ENCODE peak calls at places on chromosomes 1 and 21, in seven cellular contexts. One of them, this sample, is unnamed. For H3K9me3, the result is how much of the 10 kb centered on the place peaks cover.

GRCh38 chr1:51417496-51418383 is 87.4 kb upstream of the TTC39A start:
- DNase-seq in thoracic aorta: no peak
- DNase-seq in aorta: no peak
- DNase-seq in transverse colon: no peak
- DNase-seq in CD8-positive, alpha-beta T cell: no peak
- DNase-seq in PC-9: no peak
- DNase-seq in heart right ventricle: no peak
- DNase-seq in this sample: no peak

GRCh38 chr1:169161512-169162194 is 55.2 kb downstream of the ATP1B1 start:
- DNase-seq in thoracic aorta: no peak
- DNase-seq in aorta: peak
- DNase-seq in transverse colon: no peak
- DNase-seq in CD8-positive, alpha-beta T cell: no peak
- DNase-seq in PC-9: no peak
- DNase-seq in heart right ventricle: no peak
- DNase-seq in this sample: no peak

GRCh38 chr1:207844374-207844773 is 66.6 kb downstream of the CD34 start:
- DNase-seq in thoracic aorta: no peak
- DNase-seq in aorta: no peak
- DNase-seq in transverse colon: no peak
- DNase-seq in CD8-positive, alpha-beta T cell: no peak
- DNase-seq in PC-9: no peak
- DNase-seq in heart right ventricle: no peak
- DNase-seq in this sample: no peak

GRCh38 chr21:17270234-17270633 is 242.6 kb upstream of the CXADR start:
- DNase-seq in thoracic aorta: no peak
- DNase-seq in aorta: no peak
- DNase-seq in transverse colon: no peak
- DNase-seq in CD8-positive, alpha-beta T cell: no peak
- DNase-seq in PC-9: peak
- DNase-seq in heart right ventricle: no peak
- DNase-seq in this sample: no peak

GRCh38 chr1:168609133-168609715 is 32.8 kb downstream of the XCL1 start:
- DNase-seq in thoracic aorta: peak
- DNase-seq in aorta: peak
- DNase-seq in transverse colon: no peak
- DNase-seq in CD8-positive, alpha-beta T cell: no peak
- DNase-seq in PC-9: peak
- DNase-seq in heart right ventricle: peak
- DNase-seq in this sample: no peak

GRCh38 chr1:47708658-47709301 is 270.9 kb downstream of the FOXD2 start:
- DNase-seq in thoracic aorta: no peak
- DNase-seq in aorta: no peak
- DNase-seq in transverse colon: peak
- DNase-seq in CD8-positive, alpha-beta T cell: no peak
- DNase-seq in PC-9: no peak
- DNase-seq in heart right ventricle: no peak
- DNase-seq in this sample: no peak

GRCh38 chr1:167474191-167474641 is 44.1 kb downstream of the CD247 start:
- DNase-seq in thoracic aorta: no peak
- DNase-seq in aorta: no peak
- DNase-seq in transverse colon: no peak
- DNase-seq in CD8-positive, alpha-beta T cell: peak
- DNase-seq in PC-9: no peak
- DNase-seq in heart right ventricle: no peak
- DNase-seq in this sample: no peak

GRCh38 chr1:61391730-61392129 is 309.4 kb downstream of the NFIA start:
- DNase-seq in thoracic aorta: no peak
- DNase-seq in aorta: no peak
- DNase-seq in transverse colon: no peak
- DNase-seq in CD8-positive, alpha-beta T cell: no peak
- DNase-seq in PC-9: no peak
- DNase-seq in heart right ventricle: no peak
- DNase-seq in this sample: no peak

GRCh38 chr1:28830814-28831213 is 18.8 kb downstream of the OPRD1 start:
- DNase-seq in thoracic aorta: no peak
- DNase-seq in aorta: no peak
- DNase-seq in transverse colon: no peak
- DNase-seq in CD8-positive, alpha-beta T cell: no peak
- DNase-seq in PC-9: no peak
- DNase-seq in heart right ventricle: no peak
- DNase-seq in this sample: no peak

GRCh38 chr1:22850281-22850680 is 122.4 kb downstream of the LACTBL1 start:
- DNase-seq in thoracic aorta: no peak
- DNase-seq in aorta: no peak
- DNase-seq in transverse colon: no peak
- DNase-seq in CD8-positive, alpha-beta T cell: no peak
- DNase-seq in PC-9: no peak
- DNase-seq in heart right ventricle: no peak
- DNase-seq in this sample: no peak

GRCh38 chr1:154808909-154809262 is 61.2 kb downstream of the KCNN3 start:
- DNase-seq in thoracic aorta: no peak
- DNase-seq in aorta: no peak
- DNase-seq in transverse colon: peak
- DNase-seq in CD8-positive, alpha-beta T cell: no peak
- DNase-seq in PC-9: no peak
- DNase-seq in heart right ventricle: no peak
- DNase-seq in this sample: no peak

GRCh38 chr1:235415008-235415904 is 48.0 kb downstream of the TBCE start:
- DNase-seq in thoracic aorta: no peak
- DNase-seq in aorta: peak
- DNase-seq in transverse colon: peak
- DNase-seq in CD8-positive, alpha-beta T cell: peak
- DNase-seq in PC-9: peak
- DNase-seq in heart right ventricle: peak
- DNase-seq in this sample: peak

GRCh38 chr1:7389201-7389785 is 381.8 kb upstream of the VAMP3 start:
- DNase-seq in thoracic aorta: no peak
- DNase-seq in aorta: peak
- DNase-seq in transverse colon: no peak
- DNase-seq in CD8-positive, alpha-beta T cell: no peak
- DNase-seq in PC-9: no peak
- DNase-seq in heart right ventricle: no peak
- DNase-seq in this sample: no peak

GRCh38 chr1:246483204-246483933 is 23.7 kb downstream of the SMYD3 start:
- DNase-seq in thoracic aorta: no peak
- DNase-seq in aorta: no peak
- DNase-seq in transverse colon: no peak
- DNase-seq in CD8-positive, alpha-beta T cell: no peak
- DNase-seq in PC-9: no peak
- DNase-seq in heart right ventricle: no peak
- DNase-seq in this sample: no peak

GRCh38 chr1:24195874-24196273 is 8.8 kb upstream of the IFNLR1 start:
- DNase-seq in thoracic aorta: no peak
- DNase-seq in aorta: no peak
- DNase-seq in transverse colon: no peak
- DNase-seq in CD8-positive, alpha-beta T cell: no peak
- DNase-seq in PC-9: no peak
- DNase-seq in heart right ventricle: no peak
- DNase-seq in this sample: no peak

GRCh38 chr1:12640237-12640957 is 3.5 kb upstream of the AADACL4 start:
- DNase-seq in thoracic aorta: no peak
- DNase-seq in aorta: no peak
- DNase-seq in transverse colon: no peak
- DNase-seq in CD8-positive, alpha-beta T cell: no peak
- DNase-seq in PC-9: no peak
- DNase-seq in heart right ventricle: no peak
- DNase-seq in this sample: no peak

GRCh38 chr1:234778215-234779159 is 168.5 kb upstream of the IRF2BP2 start:
- DNase-seq in thoracic aorta: no peak
- DNase-seq in aorta: peak
- DNase-seq in transverse colon: no peak
- DNase-seq in CD8-positive, alpha-beta T cell: no peak
- DNase-seq in PC-9: no peak
- DNase-seq in heart right ventricle: no peak
- DNase-seq in this sample: peak

GRCh38 chr1:15409400-15410222 is at the start of gene EFHD2:
- DNase-seq in thoracic aorta: peak
- DNase-seq in aorta: peak
- DNase-seq in transverse colon: peak
- DNase-seq in CD8-positive, alpha-beta T cell: peak
- DNase-seq in PC-9: peak
- DNase-seq in heart right ventricle: peak
- DNase-seq in this sample: peak

GRCh38 chr1:53084589-53084971 is 22.6 kb downstream of the PODN start:
- DNase-seq in thoracic aorta: no peak
- DNase-seq in aorta: no peak
- DNase-seq in transverse colon: no peak
- DNase-seq in CD8-positive, alpha-beta T cell: no peak
- DNase-seq in PC-9: no peak
- DNase-seq in heart right ventricle: no peak
- DNase-seq in this sample: no peak

GRCh38 chr21:35021546-35021945 is 27.6 kb downstream of the RUNX1 start:
- DNase-seq in thoracic aorta: no peak
- DNase-seq in aorta: no peak
- DNase-seq in transverse colon: no peak
- DNase-seq in CD8-positive, alpha-beta T cell: no peak
- DNase-seq in PC-9: no peak
- DNase-seq in heart right ventricle: no peak
- DNase-seq in this sample: no peak

GRCh38 chr1:112510340-112510739 is 1.6 kb downstream of the WNT2B start:
- DNase-seq in thoracic aorta: no peak
- DNase-seq in aorta: no peak
- DNase-seq in transverse colon: no peak
- DNase-seq in CD8-positive, alpha-beta T cell: no peak
- DNase-seq in PC-9: no peak
- DNase-seq in heart right ventricle: no peak
- DNase-seq in this sample: no peak

GRCh38 chr1:152811671-152812070 is at the start of gene LCE1B:
- DNase-seq in thoracic aorta: no peak
- DNase-seq in aorta: no peak
- DNase-seq in transverse colon: no peak
- DNase-seq in CD8-positive, alpha-beta T cell: no peak
- DNase-seq in PC-9: no peak
- DNase-seq in heart right ventricle: no peak
- DNase-seq in this sample: no peak
- H3K9me3 ChIP-seq in thoracic aorta: under half
- H3K9me3 ChIP-seq in aorta: under half
- H3K9me3 ChIP-seq in transverse colon: under half
- H3K9me3 ChIP-seq in CD8-positive, alpha-beta T cell: under half
- H3K9me3 ChIP-seq in PC-9: under half
- H3K9me3 ChIP-seq in heart right ventricle: under half
- H3K9me3 ChIP-seq in this sample: under half

GRCh38 chr1:68974447-68974846 is 477.6 kb upstream of the DEPDC1 start:
- DNase-seq in thoracic aorta: no peak
- DNase-seq in aorta: no peak
- DNase-seq in transverse colon: no peak
- DNase-seq in CD8-positive, alpha-beta T cell: no peak
- DNase-seq in PC-9: no peak
- DNase-seq in heart right ventricle: no peak
- DNase-seq in this sample: no peak

GRCh38 chr1:68970571-68970970 is 473.7 kb upstream of the DEPDC1 start:
- DNase-seq in thoracic aorta: no peak
- DNase-seq in aorta: no peak
- DNase-seq in transverse colon: no peak
- DNase-seq in CD8-positive, alpha-beta T cell: no peak
- DNase-seq in PC-9: no peak
- DNase-seq in heart right ventricle: no peak
- DNase-seq in this sample: no peak

GRCh38 chr1:68973459-68974244 is 476.8 kb upstream of the DEPDC1 start:
- DNase-seq in thoracic aorta: no peak
- DNase-seq in aorta: no peak
- DNase-seq in transverse colon: no peak
- DNase-seq in CD8-positive, alpha-beta T cell: no peak
- DNase-seq in PC-9: no peak
- DNase-seq in heart right ventricle: no peak
- DNase-seq in this sample: no peak

DNA sequence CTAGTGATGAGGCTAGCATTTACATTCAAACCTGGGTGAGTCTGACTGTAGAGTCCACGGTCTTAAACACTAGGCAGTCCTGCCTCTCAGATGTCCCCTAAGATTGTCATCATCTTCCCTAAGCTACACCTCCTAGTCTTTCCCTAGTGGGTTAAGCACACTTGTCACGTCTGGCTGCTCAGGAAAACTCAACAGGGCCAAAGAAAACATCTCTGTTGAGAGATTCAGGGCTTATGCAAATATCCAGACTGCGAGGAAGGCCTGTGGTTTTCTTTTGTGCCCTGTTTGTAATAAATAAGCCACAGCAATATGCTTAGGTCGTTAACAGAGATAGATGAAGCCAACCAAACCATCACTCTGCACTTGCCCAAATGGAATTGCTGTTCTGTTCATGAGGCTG is 472.5 kb upstream of the DEPDC1 start:
- DNase-seq in thoracic aorta: no peak
- DNase-seq in aorta: no peak
- DNase-seq in transverse colon: no peak
- DNase-seq in CD8-positive, alpha-beta T cell: no peak
- DNase-seq in PC-9: no peak
- DNase-seq in heart right ventricle: no peak
- DNase-seq in this sample: no peak
- H3K4me3 ChIP-seq in thoracic aorta: no peak
- H3K4me3 ChIP-seq in aorta: no peak
- H3K4me3 ChIP-seq in transverse colon: no peak
- H3K4me3 ChIP-seq in CD8-positive, alpha-beta T cell: no peak
- H3K4me3 ChIP-seq in PC-9: no peak
- H3K4me3 ChIP-seq in heart right ventricle: no peak
- H3K4me3 ChIP-seq in this sample: no peak

DNA sequence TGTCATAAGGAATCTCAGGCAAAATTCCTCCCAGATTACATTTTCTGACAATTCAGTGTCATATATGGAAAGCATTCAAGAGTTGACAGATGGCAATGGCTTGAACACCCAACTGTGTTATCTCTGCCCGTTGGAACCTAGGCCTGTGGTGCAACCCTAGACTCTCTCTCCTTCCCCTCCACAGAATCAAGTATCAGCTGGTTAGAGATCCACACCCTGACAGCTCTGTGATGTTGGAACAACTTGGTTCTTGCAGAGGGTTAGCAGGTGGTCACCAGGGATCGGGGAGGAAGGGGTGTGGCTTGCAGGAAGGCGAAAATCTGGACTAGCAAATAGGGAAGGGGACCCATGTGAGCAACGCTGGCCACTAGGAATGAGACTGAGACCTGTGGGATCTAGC is 26.3 kb downstream of the PCSK9 start:
- DNase-seq in thoracic aorta: no peak
- DNase-seq in aorta: no peak
- DNase-seq in transverse colon: no peak
- DNase-seq in CD8-positive, alpha-beta T cell: no peak
- DNase-seq in PC-9: no peak
- DNase-seq in heart right ventricle: no peak
- DNase-seq in this sample: no peak
- H3K9me3 ChIP-seq in thoracic aorta: under half
- H3K9me3 ChIP-seq in aorta: under half
- H3K9me3 ChIP-seq in transverse colon: under half
- H3K9me3 ChIP-seq in CD8-positive, alpha-beta T cell: under half
- H3K9me3 ChIP-seq in PC-9: under half
- H3K9me3 ChIP-seq in heart right ventricle: under half
- H3K9me3 ChIP-seq in this sample: under half

DNA sequence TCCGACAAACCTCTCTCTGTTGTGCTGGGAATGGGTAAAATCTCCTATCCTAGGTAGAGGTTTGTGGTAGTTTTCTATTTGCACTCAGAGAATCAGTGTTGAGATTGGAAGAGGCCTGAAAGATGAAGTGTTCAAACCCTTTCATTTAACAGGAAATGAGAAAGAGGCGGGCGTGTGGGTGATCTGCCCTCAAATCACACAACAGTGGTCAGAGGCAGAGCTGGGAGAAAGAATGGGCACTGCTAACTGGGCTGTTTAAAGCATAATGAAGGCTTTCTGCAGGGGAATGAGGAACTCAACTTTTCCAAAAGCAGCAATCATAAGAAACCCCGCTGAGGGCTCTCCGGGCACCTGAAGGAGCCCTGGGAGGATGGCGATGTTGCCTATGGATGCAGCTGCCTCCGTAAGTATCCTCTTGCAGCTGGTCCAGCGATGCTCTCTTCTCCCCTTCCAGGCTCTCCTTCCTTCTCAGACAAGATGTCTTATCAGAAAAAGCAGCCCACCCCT is 1.0 kb downstream of the LORICRIN start:
- DNase-seq in thoracic aorta: no peak
- DNase-seq in aorta: no peak
- DNase-seq in transverse colon: no peak
- DNase-seq in CD8-positive, alpha-beta T cell: no peak
- DNase-seq in PC-9: no peak
- DNase-seq in heart right ventricle: no peak
- DNase-seq in this sample: no peak
- H3K4me3 ChIP-seq in thoracic aorta: peak
- H3K4me3 ChIP-seq in aorta: peak
- H3K4me3 ChIP-seq in transverse colon: no peak
- H3K4me3 ChIP-seq in CD8-positive, alpha-beta T cell: no peak
- H3K4me3 ChIP-seq in PC-9: no peak
- H3K4me3 ChIP-seq in heart right ventricle: no peak
- H3K4me3 ChIP-seq in this sample: peak